ENCODE peak calls at places on chromosomes 1 and 21, in seven cellular contexts. One of them, this sample, is unnamed.

GRCh38 chr1:165426745-165427144 is 18.2 kb downstream of the RXRG start:
- DNase-seq in mucosa of descending colon: no peak
- DNase-seq in ascending aorta: no peak
- DNase-seq in bronchial epithelial cell: no peak
- DNase-seq in Panc1: no peak
- DNase-seq in iPS DF 6.9: no peak
- DNase-seq in PC-3: no peak
- DNase-seq in this sample: no peak

GRCh38 chr1:214281030-214281901 is at the start of gene SMYD2:
- DNase-seq in mucosa of descending colon: peak; percentile 81
- DNase-seq in ascending aorta: no peak
- DNase-seq in bronchial epithelial cell: peak; percentile 83
- DNase-seq in Panc1: no peak
- DNase-seq in iPS DF 6.9: no peak
- DNase-seq in PC-3: peak; percentile 77
- DNase-seq in this sample: peak; percentile 72

GRCh38 chr21:18545908-18546307 is 142.3 kb upstream of the TMPRSS15 start:
- DNase-seq in mucosa of descending colon: no peak
- DNase-seq in ascending aorta: no peak
- DNase-seq in bronchial epithelial cell: no peak
- DNase-seq in Panc1: no peak
- DNase-seq in iPS DF 6.9: no peak
- DNase-seq in PC-3: peak; percentile 37
- DNase-seq in this sample: no peak

GRCh38 chr1:236067854-236068454 is 3.1 kb upstream of the NID1 start:
- DNase-seq in mucosa of descending colon: no peak
- DNase-seq in ascending aorta: no peak
- DNase-seq in bronchial epithelial cell: no peak
- DNase-seq in Panc1: no peak
- DNase-seq in iPS DF 6.9: no peak
- DNase-seq in PC-3: no peak
- DNase-seq in this sample: no peak

GRCh38 chr21:46347791-46348381 is 23.9 kb downstream of the PCNT start:
- DNase-seq in mucosa of descending colon: no peak
- DNase-seq in ascending aorta: peak; percentile 54
- DNase-seq in bronchial epithelial cell: no peak
- DNase-seq in Panc1: no peak
- DNase-seq in iPS DF 6.9: no peak
- DNase-seq in PC-3: no peak
- DNase-seq in this sample: no peak

GRCh38 chr1:36096500-36097412 is 8.1 kb downstream of the ADPRS start:
- DNase-seq in mucosa of descending colon: no peak
- DNase-seq in ascending aorta: no peak
- DNase-seq in bronchial epithelial cell: no peak
- DNase-seq in Panc1: no peak
- DNase-seq in iPS DF 6.9: no peak
- DNase-seq in PC-3: peak; percentile 29
- DNase-seq in this sample: no peak

GRCh38 chr1:21220815-21221214 is 44.1 kb upstream of the EIF4G3 start:
- DNase-seq in mucosa of descending colon: no peak
- DNase-seq in ascending aorta: no peak
- DNase-seq in bronchial epithelial cell: no peak
- DNase-seq in Panc1: no peak
- DNase-seq in iPS DF 6.9: no peak
- DNase-seq in PC-3: no peak
- DNase-seq in this sample: no peak

GRCh38 chr21:45977396-45977795 is 4.2 kb upstream of the COL6A1 start:
- DNase-seq in mucosa of descending colon: no peak
- DNase-seq in ascending aorta: no peak
- DNase-seq in bronchial epithelial cell: no peak
- DNase-seq in Panc1: no peak
- DNase-seq in iPS DF 6.9: no peak
- DNase-seq in PC-3: no peak
- DNase-seq in this sample: no peak

GRCh38 chr1:239126881-239127280 is 259.5 kb upstream of the CHRM3 start:
- DNase-seq in mucosa of descending colon: no peak
- DNase-seq in ascending aorta: no peak
- DNase-seq in bronchial epithelial cell: peak; percentile 19
- DNase-seq in Panc1: no peak
- DNase-seq in iPS DF 6.9: no peak
- DNase-seq in PC-3: no peak
- DNase-seq in this sample: no peak

GRCh38 chr1:178283409-178283808 is 189.5 kb downstream of the RASAL2 start:
- DNase-seq in mucosa of descending colon: no peak
- DNase-seq in ascending aorta: no peak
- DNase-seq in bronchial epithelial cell: peak; percentile 76
- DNase-seq in Panc1: no peak
- DNase-seq in iPS DF 6.9: peak; percentile 89
- DNase-seq in PC-3: no peak
- DNase-seq in this sample: no peak

GRCh38 chr1:161817155-161817730 is 51.1 kb downstream of the ATF6 start:
- DNase-seq in mucosa of descending colon: peak; percentile 9
- DNase-seq in ascending aorta: no peak
- DNase-seq in bronchial epithelial cell: no peak
- DNase-seq in Panc1: no peak
- DNase-seq in iPS DF 6.9: no peak
- DNase-seq in PC-3: no peak
- DNase-seq in this sample: no peak
- H3K4me3 ChIP-seq in mucosa of descending colon: no peak overlapping the region
- H3K4me3 ChIP-seq in ascending aorta: no peak overlapping the region
- H3K4me3 ChIP-seq in bronchial epithelial cell: no peak overlapping the region
- H3K4me3 ChIP-seq in Panc1: no peak overlapping the region
- H3K4me3 ChIP-seq in iPS DF 6.9: no peak overlapping the region
- H3K4me3 ChIP-seq in PC-3: no peak overlapping the region
- H3K4me3 ChIP-seq in this sample: no peak overlapping the region

DNA sequence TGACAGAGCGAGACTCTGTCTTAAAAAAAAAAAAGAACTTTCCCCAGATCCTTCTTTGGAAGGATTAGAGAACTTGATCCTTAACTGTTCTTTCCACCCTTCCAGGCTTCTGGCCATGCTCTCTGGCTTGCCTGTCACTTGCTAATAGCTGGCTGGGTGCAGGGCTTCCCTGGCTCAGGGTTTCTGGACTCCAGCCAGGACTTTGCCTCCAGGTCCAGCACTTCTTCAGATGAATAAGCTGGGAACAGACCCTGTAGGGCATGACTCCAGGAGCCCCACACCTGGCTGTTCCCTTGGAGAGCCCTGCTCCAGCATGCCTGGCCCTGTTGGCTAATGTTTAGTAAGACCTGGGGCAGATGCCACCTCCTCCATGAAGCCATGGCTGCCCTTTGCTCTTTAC is 3.3 kb upstream of the NT5C1A start:
- DNase-seq in mucosa of descending colon: no peak
- DNase-seq in ascending aorta: no peak
- DNase-seq in bronchial epithelial cell: peak; percentile 84
- DNase-seq in Panc1: no peak
- DNase-seq in iPS DF 6.9: no peak
- DNase-seq in PC-3: no peak
- DNase-seq in this sample: no peak
- H3K4me3 ChIP-seq in mucosa of descending colon: no peak overlapping the region
- H3K4me3 ChIP-seq in ascending aorta: no peak overlapping the region
- H3K4me3 ChIP-seq in bronchial epithelial cell: no peak overlapping the region
- H3K4me3 ChIP-seq in Panc1: no peak overlapping the region
- H3K4me3 ChIP-seq in iPS DF 6.9: no peak overlapping the region
- H3K4me3 ChIP-seq in PC-3: no peak overlapping the region
- H3K4me3 ChIP-seq in this sample: no peak overlapping the region

GRCh38 chr1:44808938-44809917 is 905 bp downstream of the BTBD19 start:
- DNase-seq in mucosa of descending colon: peak; percentile 77
- DNase-seq in ascending aorta: peak; percentile 43
- DNase-seq in bronchial epithelial cell: peak; percentile 46
- DNase-seq in Panc1: no peak
- DNase-seq in iPS DF 6.9: no peak
- DNase-seq in PC-3: no peak
- DNase-seq in this sample: peak; percentile 76

GRCh38 chr1:44812822-44813543 is 4.7 kb downstream of the BTBD19 start:
- DNase-seq in mucosa of descending colon: no peak
- DNase-seq in ascending aorta: no peak
- DNase-seq in bronchial epithelial cell: no peak
- DNase-seq in Panc1: no peak
- DNase-seq in iPS DF 6.9: no peak
- DNase-seq in PC-3: no peak
- DNase-seq in this sample: no peak

GRCh38 chr1:44811234-44811633 is 2.9 kb downstream of the BTBD19 start:
- DNase-seq in mucosa of descending colon: no peak
- DNase-seq in ascending aorta: no peak
- DNase-seq in bronchial epithelial cell: no peak
- DNase-seq in Panc1: no peak
- DNase-seq in iPS DF 6.9: no peak
- DNase-seq in PC-3: no peak
- DNase-seq in this sample: no peak

GRCh38 chr1:44810101-44810761 is 1.9 kb downstream of the BTBD19 start:
- DNase-seq in mucosa of descending colon: no peak
- DNase-seq in ascending aorta: peak; percentile 9
- DNase-seq in bronchial epithelial cell: no peak
- DNase-seq in Panc1: no peak
- DNase-seq in iPS DF 6.9: no peak
- DNase-seq in PC-3: peak; percentile 16
- DNase-seq in this sample: no peak

GRCh38 chr1:44811714-44812151 is 3.4 kb downstream of the BTBD19 start:
- DNase-seq in mucosa of descending colon: no peak
- DNase-seq in ascending aorta: no peak
- DNase-seq in bronchial epithelial cell: no peak
- DNase-seq in Panc1: no peak
- DNase-seq in iPS DF 6.9: no peak
- DNase-seq in PC-3: no peak
- DNase-seq in this sample: no peak
- H3K4me3 ChIP-seq in mucosa of descending colon: no peak overlapping the region
- H3K4me3 ChIP-seq in ascending aorta: peak overlapping the region; percentile 2
- H3K4me3 ChIP-seq in bronchial epithelial cell: no peak overlapping the region
- H3K4me3 ChIP-seq in Panc1: no peak overlapping the region
- H3K4me3 ChIP-seq in iPS DF 6.9: no peak overlapping the region
- H3K4me3 ChIP-seq in PC-3: no peak overlapping the region
- H3K4me3 ChIP-seq in this sample: no peak overlapping the region

GRCh38 chr1:67138813-67139539 is 4.2 kb upstream of the C1orf141 start:
- DNase-seq in mucosa of descending colon: peak; percentile 54
- DNase-seq in ascending aorta: no peak
- DNase-seq in bronchial epithelial cell: no peak
- DNase-seq in Panc1: no peak
- DNase-seq in iPS DF 6.9: no peak
- DNase-seq in PC-3: no peak
- DNase-seq in this sample: peak; percentile 63
- H3K4me3 ChIP-seq in mucosa of descending colon: no peak overlapping the region
- H3K4me3 ChIP-seq in ascending aorta: no peak overlapping the region
- H3K4me3 ChIP-seq in bronchial epithelial cell: no peak overlapping the region
- H3K4me3 ChIP-seq in Panc1: no peak overlapping the region
- H3K4me3 ChIP-seq in iPS DF 6.9: no peak overlapping the region
- H3K4me3 ChIP-seq in PC-3: no peak overlapping the region
- H3K4me3 ChIP-seq in this sample: no peak overlapping the region

DNA sequence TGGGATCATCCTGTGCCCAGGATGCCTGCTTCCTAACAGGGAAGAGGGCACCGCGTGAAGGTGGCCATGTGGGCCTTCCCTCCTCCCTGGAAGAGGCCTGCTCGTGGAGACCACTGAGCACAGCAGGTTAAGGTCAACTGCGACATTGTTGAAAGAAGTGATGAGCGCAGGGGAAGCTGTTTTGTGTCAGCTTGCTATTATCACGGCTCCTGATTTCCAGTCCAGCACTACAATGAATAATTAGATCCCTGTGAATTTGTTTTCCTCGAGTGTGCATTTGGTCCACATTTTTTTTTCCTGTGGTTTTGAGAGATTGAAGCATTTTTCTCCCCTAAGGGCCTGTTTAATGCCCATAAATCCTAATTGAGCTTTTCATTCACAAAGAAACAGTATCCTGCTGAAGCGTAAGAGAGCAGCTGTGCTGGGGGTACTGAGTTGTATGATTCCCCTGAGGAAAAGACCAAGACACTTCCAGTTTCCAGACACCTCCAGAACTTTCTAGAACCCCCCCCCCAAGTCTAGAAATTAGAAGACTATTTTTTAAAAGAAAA is 204.9 kb downstream of the KCNJ6 start:
- DNase-seq in mucosa of descending colon: no peak
- DNase-seq in ascending aorta: no peak
- DNase-seq in bronchial epithelial cell: no peak
- DNase-seq in Panc1: no peak
- DNase-seq in iPS DF 6.9: no peak
- DNase-seq in PC-3: no peak
- DNase-seq in this sample: no peak
- H3K4me3 ChIP-seq in mucosa of descending colon: no peak overlapping the region
- H3K4me3 ChIP-seq in ascending aorta: peak overlapping the region; percentile 12
- H3K4me3 ChIP-seq in bronchial epithelial cell: no peak overlapping the region
- H3K4me3 ChIP-seq in Panc1: no peak overlapping the region
- H3K4me3 ChIP-seq in iPS DF 6.9: no peak overlapping the region
- H3K4me3 ChIP-seq in PC-3: no peak overlapping the region
- H3K4me3 ChIP-seq in this sample: no peak overlapping the region

DNA sequence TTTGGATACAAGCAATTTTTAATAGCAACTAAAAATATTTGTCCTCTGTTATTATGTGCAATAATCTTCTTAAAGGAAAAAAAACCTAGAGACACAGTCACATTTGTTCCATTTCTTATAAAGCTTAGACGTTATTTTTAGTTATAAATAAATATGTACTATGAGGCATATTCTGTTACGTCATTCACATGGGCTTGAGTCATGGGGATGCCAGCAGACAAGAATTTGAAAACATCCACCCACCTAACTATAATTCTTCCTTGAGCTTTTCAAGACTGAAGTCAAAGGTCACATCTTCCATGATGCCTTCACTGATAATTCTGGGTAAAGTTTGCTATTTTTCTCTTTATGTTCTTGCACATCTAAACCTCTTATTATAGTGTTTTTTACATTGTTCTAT is 268.8 kb downstream of the KCTD3 start:
- DNase-seq in mucosa of descending colon: no peak
- DNase-seq in ascending aorta: no peak
- DNase-seq in bronchial epithelial cell: peak; percentile 17
- DNase-seq in Panc1: no peak
- DNase-seq in iPS DF 6.9: no peak
- DNase-seq in PC-3: peak; percentile 42
- DNase-seq in this sample: no peak
- H3K4me3 ChIP-seq in mucosa of descending colon: no peak overlapping the region
- H3K4me3 ChIP-seq in ascending aorta: no peak overlapping the region
- H3K4me3 ChIP-seq in bronchial epithelial cell: no peak overlapping the region
- H3K4me3 ChIP-seq in Panc1: no peak overlapping the region
- H3K4me3 ChIP-seq in iPS DF 6.9: no peak overlapping the region
- H3K4me3 ChIP-seq in PC-3: no peak overlapping the region
- H3K4me3 ChIP-seq in this sample: no peak overlapping the region

GRCh38 chr1:42210421-42211133 is 46.0 kb upstream of the GUCA2A start:
- DNase-seq in mucosa of descending colon: no peak
- DNase-seq in ascending aorta: no peak
- DNase-seq in bronchial epithelial cell: no peak
- DNase-seq in Panc1: no peak
- DNase-seq in iPS DF 6.9: no peak
- DNase-seq in PC-3: peak; percentile 24
- DNase-seq in this sample: no peak
- H3K4me3 ChIP-seq in mucosa of descending colon: no peak overlapping the region
- H3K4me3 ChIP-seq in ascending aorta: no peak overlapping the region
- H3K4me3 ChIP-seq in bronchial epithelial cell: no peak overlapping the region
- H3K4me3 ChIP-seq in Panc1: no peak overlapping the region
- H3K4me3 ChIP-seq in iPS DF 6.9: no peak overlapping the region
- H3K4me3 ChIP-seq in PC-3: no peak overlapping the region
- H3K4me3 ChIP-seq in this sample: no peak overlapping the region

GRCh38 chr1:92538413-92539061 is 51.8 kb upstream of the GFI1 start:
- DNase-seq in mucosa of descending colon: no peak
- DNase-seq in ascending aorta: no peak
- DNase-seq in bronchial epithelial cell: no peak
- DNase-seq in Panc1: no peak
- DNase-seq in iPS DF 6.9: no peak
- DNase-seq in PC-3: peak; percentile 9
- DNase-seq in this sample: no peak
- H3K4me3 ChIP-seq in mucosa of descending colon: no peak overlapping the region
- H3K4me3 ChIP-seq in ascending aorta: no peak overlapping the region
- H3K4me3 ChIP-seq in bronchial epithelial cell: no peak overlapping the region
- H3K4me3 ChIP-seq in Panc1: no peak overlapping the region
- H3K4me3 ChIP-seq in iPS DF 6.9: no peak overlapping the region
- H3K4me3 ChIP-seq in PC-3: no peak overlapping the region
- H3K4me3 ChIP-seq in this sample: no peak overlapping the region

This sample was measured in colonic mucosa.